ENCODE peak calls at places on chromosomes 6 and 20, in four cellular contexts. M is mesenchymal stem cell, E is Peyer's patch, I is small intestine. W is an unnamed sample. For H3K27me3, the result is how much of the 10 kb centered on the place peaks cover.

GRCh38 chr20:3080939-3081388 is 3.6 kb downstream of the AVP start:
- DNase-seq in I (peak), E (no peak), M (no peak), W (no peak)

GRCh38 chr6:36766649-36766945 is 69.0 kb downstream of the RAB44 start:
- DNase-seq in M (no peak), E (no peak), I (no peak), W (no peak)

GRCh38 chr6:136510299-136510698 is 39.9 kb downstream of the MAP7 start:
- DNase-seq in E (no peak), I (no peak), M (no peak), W (no peak)

GRCh38 chr6:40907198-40907701 is 131.8 kb downstream of the UNC5CL start:
- DNase-seq in M (peak), E (no peak), I (peak), W (no peak)

GRCh38 chr6:140909156-140909555 is 1223.6 kb upstream of the GJE1 start:
- DNase-seq in E (no peak), I (no peak), M (no peak), W (no peak)

GRCh38 chr6:11172501-11173337 is 59.7 kb downstream of the NEDD9 start:
- DNase-seq in I (peak), E (peak), M (peak), W (peak)

GRCh38 chr6:142941018-142941417 is 4.0 kb downstream of the HIVEP2 start:
- DNase-seq in E (no peak), M (no peak), I (no peak), W (no peak)

GRCh38 chr6:72704979-72705378 is 83.1 kb downstream of the KCNQ5 start:
- DNase-seq in E (no peak), M (peak), I (no peak), W (no peak)

GRCh38 chr6:157099912-157100593 is 223.3 kb downstream of the TMEM242 start:
- DNase-seq in E (no peak), M (no peak), I (peak), W (peak)

GRCh38 chr20:24745617-24746350 is 203.3 kb upstream of the CST7 start:
- DNase-seq in E (no peak), M (no peak), I (no peak), W (no peak)

GRCh38 chr6:63560806-63561672 is 11.2 kb upstream of the LOC128125822 start:
- DNase-seq in M (peak), E (no peak), I (no peak), W (no peak)

GRCh38 chr6:14924126-14925024 is 321.5 kb upstream of the JARID2 start:
- DNase-seq in M (peak), I (no peak), E (no peak), W (no peak)

GRCh38 chr6:45986746-45987274 is 28.9 kb downstream of the CLIC5 start:
- DNase-seq in I (no peak), E (no peak), M (peak), W (no peak)

GRCh38 chr6:135281227-135281626 is 100.1 kb downstream of the MYB start:
- DNase-seq in E (no peak), I (no peak), M (peak), W (no peak)

GRCh38 chr6:128483472-128484135 is 36.8 kb downstream of the PTPRK start:
- DNase-seq in E (no peak), M (no peak), I (no peak), W (no peak)

GRCh38 chr6:123715243-123715863 is 78.6 kb upstream of the TRDN start:
- DNase-seq in I (peak), M (peak), E (no peak), W (no peak)

GRCh38 chr20:44702776-44703175 is 12.4 kb upstream of the CCN5 start:
- DNase-seq in I (no peak), M (peak), E (no peak), W (no peak)

GRCh38 chr6:166056637-166057036 is 111.0 kb downstream of the TBXT start:
- DNase-seq in M (no peak), E (no peak), I (no peak), W (no peak)

GRCh38 chr6:140032177-140032576 is 657.7 kb upstream of the CITED2 start:
- DNase-seq in I (no peak), E (no peak), M (no peak), W (no peak)

GRCh38 chr6:127291495-127291894 is 24.8 kb downstream of the RNF146 start:
- DNase-seq in I (no peak), E (no peak), M (peak), W (no peak)

GRCh38 chr6:158654498-158654897 is 4.6 kb downstream of the SYTL3 start:
- DNase-seq in I (no peak), M (peak), E (no peak), W (no peak)

GRCh38 chr6:35401514-35401913 is 50.6 kb upstream of the FANCE start:
- DNase-seq in M (no peak), I (no peak), E (no peak), W (no peak)

GRCh38 chr6:47153066-47153755 is 111.1 kb upstream of the ADGRF1 start:
- DNase-seq in I (no peak), M (peak), E (no peak), W (no peak)

GRCh38 chr20:37803476-37804307 is 99.2 kb upstream of the VSTM2L start:
- DNase-seq in I (no peak), E (no peak), M (no peak), W (no peak)

GRCh38 chr20:41701596-41702350 is 83.6 kb upstream of the CHD6 start:
- DNase-seq in M (no peak), I (no peak), E (no peak), W (no peak)

GRCh38 chr6:154156135-154156948 is 117.3 kb downstream of the OPRM1 start:
- DNase-seq in M (peak), I (peak), E (peak), W (peak)

GRCh38 chr6:160949531-160949930 is 42.0 kb upstream of the MAP3K4 start:
- DNase-seq in E (no peak), M (no peak), I (no peak), W (no peak)

GRCh38 chr6:31581511-31582229 is 554 bp downstream of the LTB start:
- DNase-seq in M (no peak), E (no peak), I (peak), W (no peak)

GRCh38 chr20:24955045-24955444 is 6.0 kb downstream of the CST7 start:
- DNase-seq in M (no peak), E (no peak), I (peak), W (no peak)

GRCh38 chr6:39665871-39666270 is 59.3 kb downstream of the KIF6 start:
- DNase-seq in M (no peak), I (no peak), E (no peak), W (no peak)

GRCh38 chr6:156593893-156594292 is 183.3 kb upstream of the ARID1B start:
- DNase-seq in E (no peak), I (no peak), M (no peak), W (no peak)

GRCh38 chr6:24930386-24930785 is 5.4 kb downstream of the RIPOR2 start:
- DNase-seq in M (peak), E (no peak), I (no peak), W (no peak)

GRCh38 chr6:27839303-27840081 is 72.7 kb downstream of the OR2B2 start:
- DNase-seq in M (peak), E (no peak), I (peak), W (no peak)

GRCh38 chr20:5971203-5971602 is 20.8 kb downstream of the MCM8 start:
- DNase-seq in E (no peak), M (no peak), I (no peak), W (no peak)
- H3K27me3 ChIP-seq in E (under half), M (under half), I (under half), W (under half)

DNA sequence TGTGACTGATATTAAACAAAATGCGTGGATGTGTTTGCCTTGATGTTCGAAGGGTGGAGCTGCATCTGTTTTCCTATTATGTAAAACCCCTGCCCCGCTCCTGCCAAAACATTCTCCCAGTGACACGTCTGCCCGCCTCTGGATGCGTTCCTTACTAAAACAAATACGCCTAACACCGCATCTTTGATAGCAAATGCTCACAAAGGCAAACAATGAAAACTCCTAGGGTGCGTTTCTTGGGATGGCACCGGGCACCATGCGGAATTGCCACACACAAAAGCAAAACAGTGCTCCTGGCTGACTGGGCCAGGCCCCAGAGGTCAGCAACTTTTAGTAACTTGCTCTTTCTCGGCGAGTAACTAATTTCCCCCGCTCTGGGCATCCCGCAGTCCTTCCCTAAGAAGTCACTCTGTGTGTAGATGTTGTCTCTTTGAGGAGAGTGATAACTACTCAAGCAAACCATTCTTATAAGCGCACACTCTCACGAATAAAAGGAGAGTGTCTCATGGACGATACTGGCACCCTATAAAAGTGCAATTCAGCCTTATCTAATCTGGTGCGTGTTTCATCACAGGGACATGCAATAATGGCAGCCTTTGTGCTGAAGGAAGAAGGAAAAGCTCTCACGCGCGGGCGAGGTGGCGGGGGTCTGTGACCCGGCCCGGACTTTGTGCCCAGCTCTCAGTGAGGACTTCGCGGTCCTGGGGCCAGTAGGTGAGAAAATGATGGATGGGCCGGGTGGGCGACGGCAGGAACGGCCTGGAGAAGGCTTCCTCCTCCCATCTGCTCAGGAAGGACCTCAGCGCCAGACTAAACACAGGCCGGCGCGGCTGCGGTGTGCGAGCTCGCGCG is 8.7 kb upstream of the FOXC1 start:
- DNase-seq in E (no peak), I (peak), M (no peak), W (no peak)
- H3K27me3 ChIP-seq in E (under half), I (under half), M (under half), W (under half)

GRCh38 chr6:29831776-29832175 is 4.2 kb downstream of the HLA-G start:
- DNase-seq in M (no peak), E (no peak), I (no peak), W (no peak)
- H3K27me3 ChIP-seq in M (half or more), E (under half), I (under half), W (under half)

DNA sequence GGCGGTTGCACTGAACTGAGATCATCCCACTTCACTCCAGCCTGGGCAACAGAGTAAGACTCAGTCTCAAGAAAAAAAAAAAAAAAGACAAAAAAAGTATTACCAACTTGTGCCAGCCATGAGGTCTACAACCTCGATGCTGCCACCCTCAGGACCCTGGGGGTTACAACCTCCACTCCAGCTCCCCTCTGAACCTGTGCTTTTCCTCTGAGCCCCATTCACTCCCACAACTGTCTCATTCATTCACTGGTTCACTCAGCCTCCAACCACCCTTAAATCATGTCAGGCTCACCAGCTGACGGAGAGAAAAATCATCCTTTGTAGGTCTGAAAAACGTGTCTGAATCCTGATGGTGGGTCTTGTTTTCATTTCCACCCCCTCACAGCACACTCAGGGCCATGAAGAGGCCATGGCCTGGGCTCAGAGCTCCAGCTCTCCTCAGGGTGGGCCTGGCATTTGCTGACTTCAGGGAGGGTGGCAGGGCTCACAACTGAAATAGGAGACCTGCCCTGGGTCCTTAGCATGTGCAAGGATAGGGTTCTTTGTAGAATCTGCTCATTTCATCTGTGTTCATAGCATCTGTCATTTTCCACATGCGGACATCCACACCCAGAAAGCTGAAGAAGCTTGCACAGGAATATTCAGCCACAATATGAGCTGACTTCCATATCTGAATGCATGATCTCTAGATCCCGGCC is 1.9 kb upstream of the ULBP1 start:
- DNase-seq in E (no peak), I (no peak), M (no peak), W (no peak)
- H3K27me3 ChIP-seq in E (under half), I (under half), M (half or more), W (under half)

GRCh38 chr20:63119451-63120285 is 96.3 kb downstream of the YTHDF1 start:
- DNase-seq in E (no peak), M (no peak), I (no peak), W (no peak)
- H3K27me3 ChIP-seq in E (under half), M (under half), I (under half), W (under half)

DNA sequence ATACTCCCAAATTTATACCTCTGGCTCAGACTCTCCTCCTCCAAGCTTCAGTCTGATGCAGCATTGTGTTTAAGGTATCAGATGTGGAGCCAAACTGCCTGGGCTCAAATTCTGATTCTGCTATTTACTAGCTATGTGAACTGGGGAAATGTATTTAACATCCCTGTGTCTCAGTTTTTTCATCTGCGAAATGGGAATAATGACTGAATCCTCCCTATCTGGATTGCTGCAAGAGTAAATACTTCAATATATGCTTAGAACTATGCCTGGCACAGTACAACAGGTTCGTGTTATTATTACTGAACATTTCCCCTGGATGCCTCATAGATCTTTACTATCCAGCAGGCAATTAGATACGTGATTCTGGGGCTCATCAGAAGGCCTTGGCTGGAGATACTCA is 5.5 kb downstream of the LRRN4 start:
- DNase-seq in E (no peak), I (no peak), M (no peak), W (no peak)
- H3K27me3 ChIP-seq in E (under half), I (under half), M (under half), W (under half)

GRCh38 chr6:34027445-34027936 is 118.4 kb downstream of the GRM4 start:
- DNase-seq in E (peak), I (peak), M (peak), W (peak)

GRCh38 chr6:34027939-34028441 is 117.9 kb downstream of the GRM4 start:
- DNase-seq in I (no peak), M (no peak), E (no peak), W (no peak)

GRCh38 chr6:34030831-34031566 is 114.9 kb downstream of the GRM4 start:
- DNase-seq in E (no peak), I (no peak), M (no peak), W (no peak)

GRCh38 chr6:34029489-34030280 is 116.2 kb downstream of the GRM4 start:
- DNase-seq in M (no peak), E (no peak), I (no peak), W (no peak)

GRCh38 chr6:34028691-34029360 is 117.1 kb downstream of the GRM4 start:
- DNase-seq in I (no peak), E (no peak), M (no peak), W (no peak)
- H3K27me3 ChIP-seq in I (under half), E (under half), M (under half), W (under half)

GRCh38 chr20:57309544-57310115 is 20.0 kb upstream of the SPO11 start:
- DNase-seq in M (no peak), E (no peak), I (no peak), W (no peak)

GRCh38 chr20:57313230-57313629 is 16.4 kb upstream of the SPO11 start:
- DNase-seq in E (no peak), I (no peak), M (no peak), W (no peak)

GRCh38 chr20:57310821-57311514 is 18.6 kb upstream of the SPO11 start:
- DNase-seq in I (no peak), E (no peak), M (no peak), W (no peak)

GRCh38 chr20:57313951-57314350 is 15.7 kb upstream of the SPO11 start:
- DNase-seq in M (no peak), E (no peak), I (no peak), W (no peak)

GRCh38 chr20:57312138-57312537 is 17.5 kb upstream of the SPO11 start:
- DNase-seq in E (no peak), M (no peak), I (no peak), W (no peak)
- H3K27me3 ChIP-seq in E (under half), M (half or more), I (under half), W (under half)

W was measured in CD4-positive, CD25-positive, alpha-beta regulatory T cell.